ENCODE peak calls at places on chromosome 18, in four cellular contexts. W is stimulated activated naive CD8-positive, alpha-beta T cell treated with anti-CD3 and anti-CD28 coated beads, Interleukin-15, amount 100 ng/mL, for 72 hours; J is posterior cingulate gyrus; U is fibroblast of lung. R is an unnamed sample.

GRCh38 chr18:27713727-27714080 is 463.2 kb downstream of the CDH2 start:
- DNase-seq in W (no peak), J (no peak), U (peak; percentile 36), R (no peak)

GRCh38 chr18:46856975-46857374 is 60.3 kb downstream of the PIAS2 start:
- DNase-seq in W (no peak), J (no peak), U (peak; percentile 12), R (no peak)

GRCh38 chr18:78240867-78241266 is 738.8 kb upstream of the SALL3 start:
- DNase-seq in W (no peak), J (no peak), U (no peak), R (no peak)

GRCh38 chr18:37553633-37554398 is 11.8 kb downstream of the CELF4 start:
- DNase-seq in W (no peak), J (peak; percentile 64), U (no peak), R (no peak)

GRCh38 chr18:24991220-24991575 is 360.8 kb downstream of the ZNF521 start:
- DNase-seq in W (no peak), J (no peak), U (no peak), R (no peak)

GRCh38 chr18:7904529-7904928 is 337.4 kb downstream of the PTPRM start:
- DNase-seq in W (no peak), J (no peak), U (peak; percentile 84), R (no peak)

GRCh38 chr18:80109676-80110078 is 615 bp downstream of the ADNP2 start:
- DNase-seq in W (peak; percentile 26), J (peak; percentile 84), U (peak; percentile 39), R (no peak)

GRCh38 chr18:23238152-23238531 is 102.9 kb downstream of the CABLES1 start:
- DNase-seq in W (no peak), J (peak; percentile 30), U (peak; percentile 81), R (peak; percentile 61)

GRCh38 chr18:3710712-3711269 is 260.8 kb downstream of the TGIF1 start:
- DNase-seq in W (no peak), J (no peak), U (peak; percentile 17), R (peak; percentile 63)

GRCh38 chr18:13268035-13268700 is 49.6 kb downstream of the LDLRAD4 start:
- DNase-seq in W (no peak), J (no peak), U (peak; percentile 11), R (peak; percentile 44)

GRCh38 chr18:45464619-45465018 is 150.7 kb upstream of the SLC14A2 start:
- DNase-seq in W (no peak), J (no peak), U (no peak), R (no peak)

GRCh38 chr18:7778181-7778580 is 211.1 kb downstream of the PTPRM start:
- DNase-seq in W (no peak), J (no peak), U (peak; percentile 27), R (no peak)

GRCh38 chr18:29373000-29373399 is 1196.1 kb upstream of the CDH2 start:
- DNase-seq in W (no peak), J (no peak), U (no peak), R (no peak)

GRCh38 chr18:79971986-79972385 is 7.5 kb downstream of the HSBP1L1 start:
- DNase-seq in W (no peak), J (no peak), U (no peak), R (no peak)

GRCh38 chr18:48263913-48264506 is 145.2 kb downstream of the ZBTB7C start:
- DNase-seq in W (no peak), J (no peak), U (no peak), R (no peak)

GRCh38 chr18:24362757-24363156 is 34.9 kb downstream of the OSBPL1A start:
- DNase-seq in W (no peak), J (no peak), U (no peak), R (no peak)

GRCh38 chr18:9730786-9731185 is 22.7 kb downstream of the RAB31 start:
- DNase-seq in W (no peak), J (no peak), U (no peak), R (peak; percentile 12)

GRCh38 chr18:56120781-56121180 is 517.6 kb downstream of the TXNL1 start:
- DNase-seq in W (no peak), J (no peak), U (no peak), R (no peak)

GRCh38 chr18:26424428-26425147 is 123.8 kb downstream of the KCTD1 start:
- DNase-seq in W (no peak), J (no peak), U (no peak), R (no peak)

GRCh38 chr18:76398899-76399612 is 96.0 kb downstream of the ZNF516 start:
- DNase-seq in W (peak; percentile 74), J (peak; percentile 96), U (peak; percentile 76), R (peak; percentile 90)

GRCh38 chr18:10744653-10745052 is 218.8 kb downstream of the NAPG start:
- DNase-seq in W (no peak), J (no peak), U (no peak), R (no peak)

GRCh38 chr18:79728931-79729586 is 49.5 kb downstream of the CTDP1 start:
- DNase-seq in W (no peak), J (no peak), U (no peak), R (no peak)

GRCh38 chr18:23357992-23358594 is 95.0 kb upstream of the RIOK3 start:
- DNase-seq in W (no peak), J (no peak), U (no peak), R (peak; percentile 53)

GRCh38 chr18:9996104-9996503 is 82.3 kb downstream of the VAPA start:
- DNase-seq in W (no peak), J (no peak), U (no peak), R (no peak)

GRCh38 chr18:25467226-25468065 is 115.5 kb upstream of the ZNF521 start:
- DNase-seq in W (no peak), J (no peak), U (peak; percentile 55), R (no peak)

GRCh38 chr18:22044474-22045220 is 124.7 kb upstream of the GATA6 start:
- DNase-seq in W (no peak), J (no peak), U (no peak), R (no peak)

GRCh38 chr18:55316615-55317184 is 271.3 kb downstream of the TCF4 start:
- DNase-seq in W (no peak), J (no peak), U (no peak), R (no peak)

GRCh38 chr18:59697236-59697932 is at the start of gene CCBE1:
- DNase-seq in W (peak; percentile 50), J (peak; percentile 84), U (peak; percentile 81), R (peak; percentile 61)

GRCh38 chr18:67425724-67426123 is 90.8 kb downstream of the DSEL start:
- DNase-seq in W (no peak), J (no peak), U (peak; percentile 82), R (no peak)

GRCh38 chr18:11955299-11956029 is 25.8 kb upstream of the IMPA2 start:
- DNase-seq in W (no peak), J (no peak), U (peak; percentile 95), R (no peak)

GRCh38 chr18:8215741-8216140 is 393.5 kb upstream of the RAB12 start:
- DNase-seq in W (no peak), J (no peak), U (no peak), R (no peak)

GRCh38 chr18:66159451-66159850 is 408.6 kb downstream of the CDH7 start:
- DNase-seq in W (no peak), J (no peak), U (no peak), R (no peak)

GRCh38 chr18:48832961-48833700 is 117.6 kb downstream of the SMAD7 start:
- DNase-seq in W (peak; percentile 15), J (no peak), U (peak; percentile 66), R (peak; percentile 47)

GRCh38 chr18:31563778-31564177 is 27.9 kb upstream of the TTR start:
- DNase-seq in W (no peak), J (no peak), U (no peak), R (no peak)

GRCh38 chr18:45838302-45839070 is 13.0 kb downstream of the SIGLEC15 start:
- DNase-seq in W (no peak), J (peak; percentile 70), U (no peak), R (no peak)

GRCh38 chr18:46152808-46153617 is 48.8 kb downstream of the HAUS1 start:
- DNase-seq in W (no peak), J (no peak), U (no peak), R (peak; percentile 74)

GRCh38 chr18:50170004-50170403 is 24.9 kb downstream of the MYO5B start:
- DNase-seq in W (no peak), J (no peak), U (no peak), R (no peak)

GRCh38 chr18:29436459-29436858 is 1259.5 kb upstream of the CDH2 start:
- DNase-seq in W (no peak), J (no peak), U (no peak), R (no peak)

GRCh38 chr18:76441002-76441667 is 53.9 kb downstream of the ZNF516 start:
- DNase-seq in W (no peak), J (no peak), U (no peak), R (peak; percentile 41)